ENCODE peak calls at places on chromosome 3, in eight cellular contexts. E is Panc1, N is B cell, H is nephron progenitor cell, U is D721Med, I is fibroblast of the aortic adventitia, V is H9, Q is endothelial cell. C is an unnamed sample.

GRCh38 chr3:82643948-82644347 is 882.5 kb upstream of the GBE1 start:
- DNase-seq in I (no peak), N (no peak), E (no peak), U (no peak), H (no peak), Q (peak), V (peak), C (no peak)

GRCh38 chr3:19202303-19202702 is 54.0 kb downstream of the KCNH8 start:
- DNase-seq in V (no peak), I (no peak), U (no peak), H (no peak), N (no peak), E (no peak), Q (no peak), C (no peak)

GRCh38 chr3:13133011-13133410 is 59.8 kb upstream of the IQSEC1 start:
- DNase-seq in H (no peak), U (no peak), I (no peak), N (no peak), E (no peak), Q (no peak), V (no peak), C (no peak)

GRCh38 chr3:184757010-184757651 is 45.3 kb upstream of the MAGEF1 start:
- DNase-seq in Q (no peak), I (peak), U (no peak), E (no peak), N (no peak), V (peak), H (peak), C (no peak)

GRCh38 chr3:134328846-134329245 is 45.4 kb downstream of the AMOTL2 start:
- DNase-seq in I (no peak), U (no peak), V (peak), H (no peak), N (no peak), Q (no peak), E (no peak), C (no peak)

GRCh38 chr3:13494463-13495350 is 14.6 kb downstream of the HDAC11 start:
- DNase-seq in E (no peak), H (peak), U (no peak), N (no peak), I (peak), V (no peak), Q (peak), C (no peak)

GRCh38 chr3:64342940-64343691 is 117.8 kb upstream of the PRICKLE2 start:
- DNase-seq in E (no peak), I (peak), H (no peak), Q (no peak), U (no peak), V (no peak), N (no peak), C (peak)

GRCh38 chr3:170760174-170760526 is 109.8 kb downstream of the RPL22L1 start:
- DNase-seq in E (no peak), V (no peak), H (no peak), U (no peak), Q (no peak), I (peak), N (no peak), C (no peak)

GRCh38 chr3:151816091-151816604 is 2.2 kb downstream of the AADAC start:
- DNase-seq in E (no peak), H (no peak), V (no peak), Q (no peak), N (no peak), U (no peak), I (peak), C (no peak)

GRCh38 chr3:29453278-29453961 is 172.5 kb downstream of the RBMS3 start:
- DNase-seq in E (no peak), I (peak), H (no peak), Q (no peak), V (no peak), U (no peak), N (no peak), C (no peak)

GRCh38 chr3:46496745-46497555 is 826 bp upstream of the RTP3 start:
- DNase-seq in Q (peak), H (peak), N (peak), U (no peak), E (no peak), I (no peak), V (peak), C (no peak)

GRCh38 chr3:32428092-32429068 is 36.7 kb downstream of the CMTM7 start:
- DNase-seq in Q (no peak), I (no peak), E (no peak), U (no peak), V (no peak), H (no peak), N (no peak), C (no peak)

GRCh38 chr3:55167586-55168317 is 239.9 kb upstream of the LRTM1 start:
- DNase-seq in Q (no peak), E (no peak), H (no peak), N (no peak), I (peak), V (no peak), U (no peak), C (no peak)

GRCh38 chr3:185793381-185793780 is 31.5 kb downstream of the IGF2BP2 start:
- DNase-seq in U (no peak), Q (no peak), H (no peak), N (no peak), I (no peak), E (no peak), V (no peak), C (no peak)

GRCh38 chr3:126322181-126322967 is 34.8 kb downstream of the KLF15 start:
- DNase-seq in I (no peak), Q (no peak), E (no peak), U (no peak), V (peak), N (no peak), H (no peak), C (no peak)

GRCh38 chr3:87473944-87474343 is 197.6 kb upstream of the POU1F1 start:
- DNase-seq in U (no peak), N (no peak), E (no peak), H (no peak), V (no peak), I (no peak), Q (no peak), C (no peak)

GRCh38 chr3:119643094-119643493 is 17.3 kb downstream of the POPDC2 start:
- DNase-seq in N (no peak), E (no peak), Q (no peak), U (no peak), I (peak), V (no peak), H (no peak), C (no peak)

GRCh38 chr3:64144241-64144900 is 80.9 kb downstream of the PRICKLE2 start:
- DNase-seq in E (no peak), N (no peak), I (no peak), U (no peak), H (no peak), Q (no peak), V (no peak), C (no peak)

GRCh38 chr3:75012791-75013190 is 398.3 kb upstream of the CNTN3 start:
- DNase-seq in H (no peak), Q (no peak), E (no peak), N (no peak), U (no peak), I (no peak), V (no peak), C (no peak)

GRCh38 chr3:100556656-100557310 is 52.6 kb upstream of the ADGRG7 start:
- DNase-seq in N (no peak), E (no peak), Q (no peak), U (no peak), V (no peak), H (no peak), I (peak), C (no peak)

GRCh38 chr3:46383946-46384330 is 13.2 kb downstream of the CCR5 start:
- DNase-seq in E (no peak), I (no peak), H (no peak), U (no peak), V (no peak), N (no peak), Q (no peak), C (no peak)

GRCh38 chr3:53650424-53650823 is 156.0 kb downstream of the CACNA1D start:
- DNase-seq in Q (no peak), E (no peak), H (no peak), V (no peak), U (no peak), I (no peak), N (no peak), C (no peak)

GRCh38 chr3:14440531-14441239 is 38.3 kb downstream of the SLC6A6 start:
- DNase-seq in V (peak), H (peak), E (no peak), N (no peak), I (no peak), Q (peak), U (no peak), C (no peak)

GRCh38 chr3:186361612-186362408 is at the start of gene DGKG:
- DNase-seq in E (no peak), I (no peak), U (no peak), Q (peak), V (peak), H (peak), N (peak), C (no peak)

GRCh38 chr3:66095295-66096001 is 56.7 kb upstream of the MAGI1 start:
- DNase-seq in H (no peak), N (no peak), U (no peak), I (no peak), Q (no peak), E (no peak), V (no peak), C (no peak)

GRCh38 chr3:37773471-37773870 is 88.2 kb upstream of the CTDSPL start:
- DNase-seq in V (no peak), I (no peak), Q (no peak), N (no peak), E (no peak), U (no peak), H (no peak), C (no peak)

GRCh38 chr3:16290827-16291196 is 25.8 kb downstream of the OXNAD1 start:
- DNase-seq in Q (no peak), U (no peak), I (no peak), E (no peak), N (no peak), H (no peak), V (no peak), C (no peak)

GRCh38 chr3:61936344-61936937 is 375.1 kb downstream of the PTPRG start:
- DNase-seq in N (no peak), U (no peak), Q (peak), H (peak), E (peak), V (no peak), I (no peak), C (no peak)
- TF ChIP-seq CTCF in N (peak), U (peak), Q (peak), H (peak), E (peak), V (peak), I (peak), C (peak)

GRCh38 chr3:113741086-113741485 is 5.0 kb downstream of the NAA50 start:
- DNase-seq in E (no peak), H (no peak), I (no peak), V (no peak), Q (no peak), N (no peak), U (no peak), C (no peak)

DNA sequence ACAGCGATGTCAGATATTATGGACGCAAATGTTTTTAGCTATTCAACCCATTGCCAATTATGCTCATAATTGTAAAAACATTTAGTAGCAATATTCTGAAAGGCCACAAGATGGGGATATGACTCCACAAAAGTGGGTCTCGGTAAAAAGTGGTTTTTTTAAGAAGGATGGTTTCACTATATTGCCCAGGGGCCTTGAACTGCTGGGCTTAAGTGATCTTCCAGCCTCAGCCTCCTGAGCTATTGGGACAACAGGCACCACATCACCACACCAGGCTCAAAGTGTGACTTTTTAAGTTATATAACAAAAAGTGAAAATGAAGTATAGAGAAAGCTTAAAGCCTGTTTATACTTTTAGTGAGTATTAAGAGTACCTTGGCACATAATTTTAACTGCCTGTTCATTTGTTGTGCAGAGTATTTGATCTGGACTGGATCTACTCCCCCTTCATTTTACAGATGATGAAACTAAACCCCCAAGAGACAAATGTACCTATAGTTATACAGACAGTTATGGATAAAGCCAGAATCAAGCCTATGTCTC is 9.4 kb downstream of the NAA50 start:
- DNase-seq in H (no peak), Q (peak), V (no peak), U (no peak), E (no peak), I (peak), N (peak), C (no peak)
- TF ChIP-seq CTCF in H (peak), Q (peak), V (peak), U (peak), E (peak), I (peak), N (peak), C (peak)

DNA sequence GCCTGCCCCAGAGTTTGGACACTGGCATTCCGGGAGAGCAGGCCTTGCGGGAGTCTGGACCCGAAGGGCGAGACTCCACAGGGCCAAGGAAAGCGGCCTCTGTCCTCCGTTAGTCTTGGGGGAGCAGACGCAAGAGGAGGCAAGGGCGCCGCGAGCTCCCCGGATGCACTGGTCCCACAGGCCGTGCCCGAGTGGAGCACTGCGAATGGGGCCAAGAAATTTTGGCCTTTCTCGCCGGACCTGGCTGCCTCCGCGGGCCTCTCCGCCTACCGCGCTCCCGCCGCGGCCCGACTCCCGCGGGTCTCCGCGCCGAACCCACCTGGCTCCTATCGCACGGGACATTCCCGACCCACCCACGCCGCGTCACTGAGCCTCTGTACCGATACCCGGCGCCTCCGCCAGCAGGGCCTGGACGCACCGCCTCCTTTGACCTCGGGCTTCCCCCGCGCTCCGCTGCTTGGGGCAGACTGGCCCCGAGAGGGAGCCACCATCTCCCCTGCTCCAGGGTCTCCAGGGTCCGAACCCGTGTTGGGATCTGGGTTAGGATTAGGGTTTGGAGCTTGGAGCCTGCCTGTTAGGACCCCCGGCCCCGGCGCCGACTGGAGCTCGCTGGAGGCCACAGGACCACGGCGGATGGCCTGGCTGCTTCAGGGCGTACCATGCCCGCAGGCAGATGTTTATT is 11.8 kb downstream of the SHOX2 start:
- DNase-seq in H (peak), U (no peak), V (peak), Q (peak), E (no peak), I (no peak), N (no peak), C (no peak)
- TF ChIP-seq CTCF in H (no peak), U (no peak), V (peak), Q (no peak), E (no peak), I (no peak), N (no peak), C (no peak)

GRCh38 chr3:7484636-7485035 is 623.7 kb downstream of the GRM7 start:
- DNase-seq in V (no peak), N (no peak), E (no peak), Q (no peak), H (no peak), I (peak), U (no peak), C (no peak)
- TF ChIP-seq CTCF in V (no peak), N (no peak), E (no peak), Q (no peak), H (no peak), I (no peak), U (no peak), C (no peak)

GRCh38 chr3:39181408-39182335 is 10.7 kb downstream of the XIRP1 start:
- DNase-seq in Q (no peak), H (no peak), N (no peak), U (no peak), V (no peak), I (no peak), E (no peak), C (no peak)
- TF ChIP-seq CTCF in Q (no peak), H (no peak), N (no peak), U (no peak), V (no peak), I (no peak), E (no peak), C (no peak)

GRCh38 chr3:188518416-188518815 is 364.5 kb downstream of the LPP start:
- DNase-seq in Q (no peak), H (no peak), I (no peak), E (no peak), U (no peak), N (no peak), V (no peak), C (no peak)
- TF ChIP-seq CTCF in Q (no peak), H (no peak), I (no peak), E (no peak), U (no peak), N (no peak), V (no peak), C (no peak)

GRCh38 chr3:44924102-44925084 is 50.0 kb downstream of the TGM4 start:
- DNase-seq in N (no peak), E (no peak), I (peak), H (no peak), Q (no peak), V (no peak), U (no peak), C (no peak)
- TF ChIP-seq CTCF in N (no peak), E (no peak), I (no peak), H (no peak), Q (no peak), V (no peak), U (no peak), C (no peak)

GRCh38 chr3:44883213-44883955 is 9.0 kb downstream of the TGM4 start:
- DNase-seq in Q (no peak), U (no peak), H (no peak), V (no peak), N (no peak), E (no peak), I (no peak), C (no peak)

GRCh38 chr3:44875596-44875995 is 1.2 kb downstream of the TGM4 start:
- DNase-seq in Q (no peak), I (no peak), H (no peak), N (no peak), U (no peak), E (no peak), V (no peak), C (no peak)

GRCh38 chr3:44877333-44877732 is 2.9 kb downstream of the TGM4 start:
- DNase-seq in V (no peak), I (no peak), N (no peak), Q (no peak), U (no peak), H (no peak), E (no peak), C (no peak)

GRCh38 chr3:44883999-44884431 is 9.6 kb downstream of the TGM4 start:
- DNase-seq in U (no peak), E (peak), H (no peak), V (no peak), I (peak), N (no peak), Q (no peak), C (peak)

GRCh38 chr3:44880284-44880683 is 5.9 kb downstream of the TGM4 start:
- DNase-seq in H (no peak), N (no peak), Q (no peak), E (no peak), V (no peak), U (no peak), I (no peak), C (no peak)
- TF ChIP-seq CTCF in H (no peak), N (no peak), Q (no peak), E (no peak), V (no peak), U (no peak), I (no peak), C (no peak)

GRCh38 chr3:85189731-85190130 is 230.9 kb downstream of the CADM2 start:
- DNase-seq in H (no peak), V (no peak), Q (no peak), E (no peak), I (no peak), U (no peak), N (no peak), C (no peak)

GRCh38 chr3:85193565-85193964 is 234.8 kb downstream of the CADM2 start:
- DNase-seq in N (no peak), Q (no peak), H (no peak), U (no peak), E (no peak), V (no peak), I (no peak), C (no peak)
- TF ChIP-seq CTCF in N (no peak), Q (no peak), H (no peak), U (peak), E (peak), V (no peak), I (no peak), C (peak)

GRCh38 chr3:191502583-191502982 is 41.6 kb downstream of the PYDC2 start:
- DNase-seq in N (no peak), U (no peak), H (no peak), E (no peak), I (no peak), V (no peak), Q (no peak), C (no peak)
- TF ChIP-seq CTCF in N (peak), U (peak), H (peak), E (peak), I (peak), V (peak), Q (peak), C (peak)